ENCODE peak calls at places on chromosomes 1 and 21, in five cellular contexts. R, X, D, J and V are unnamed samples.
A peak's percentile ranks its signal among the peaks of the same experiment; 100 is the strongest.

GRCh38 chr21:42784276-42784675 is 95.1 kb downstream of the WDR4 start:
- DNase-seq in X (no peak), D (no peak), J (no peak), R (no peak), V (no peak)

GRCh38 chr21:40054403-40054802 is 187.2 kb downstream of the PCP4 start:
- DNase-seq in D (no peak), X (no peak), J (no peak), R (no peak), V (no peak)

GRCh38 chr1:17661546-17662157 is 93.5 kb upstream of the ACTL8 start:
- DNase-seq in J (peak; percentile 30), X (peak; percentile 34), D (no peak), R (no peak), V (peak; percentile 25)

GRCh38 chr1:8169364-8170058 is 143.4 kb upstream of the ERRFI1 start:
- DNase-seq in D (peak; percentile 32), J (peak; percentile 92), R (no peak), X (peak; percentile 92), V (peak; percentile 24)

GRCh38 chr21:42225042-42225441 is 6.1 kb downstream of the ABCG1 start:
- DNase-seq in J (no peak), D (no peak), X (no peak), R (no peak), V (no peak)

GRCh38 chr1:10791117-10791951 is 5.1 kb downstream of the CASZ1 start:
- DNase-seq in J (no peak), D (no peak), R (no peak), X (no peak), V (no peak)

GRCh38 chr1:55724551-55725325 is 509.6 kb upstream of the USP24 start:
- DNase-seq in X (peak; percentile 97), D (no peak), J (peak; percentile 97), R (no peak), V (no peak)

GRCh38 chr1:117180571-117180970 is 30.2 kb downstream of the VTCN1 start:
- DNase-seq in X (no peak), D (no peak), J (no peak), R (no peak), V (no peak)

GRCh38 chr1:55718758-55719671 is 503.9 kb upstream of the USP24 start:
- DNase-seq in J (peak; percentile 100), R (no peak), X (peak; percentile 100), D (no peak), V (no peak)

GRCh38 chr21:16978309-16978895 is 534.4 kb upstream of the CXADR start:
- DNase-seq in J (no peak), X (no peak), D (no peak), R (no peak), V (no peak)

GRCh38 chr1:44655609-44656008 is 18.7 kb downstream of the TMEM53 start:
- DNase-seq in D (no peak), X (peak; percentile 11), R (no peak), J (no peak), V (no peak)

GRCh38 chr1:19610282-19610978 is 33.7 kb upstream of the NBL1 start:
- DNase-seq in J (no peak), X (peak; percentile 20), D (no peak), R (no peak), V (no peak)

GRCh38 chr21:31918250-31918775 is 45.5 kb downstream of the HUNK start:
- DNase-seq in R (no peak), J (no peak), X (no peak), D (no peak), V (no peak)

GRCh38 chr1:213070399-213070798 is 19.4 kb downstream of the RPS6KC1 start:
- DNase-seq in X (peak; percentile 69), R (peak; percentile 38), J (peak; percentile 61), D (no peak), V (no peak)

GRCh38 chr1:10341062-10341600 is 57.7 kb upstream of the PGD start:
- DNase-seq in X (no peak), J (no peak), D (no peak), R (no peak), V (no peak)

GRCh38 chr1:96445296-96445695 is 276.3 kb upstream of the PTBP2 start:
- DNase-seq in J (no peak), D (no peak), X (peak; percentile 12), R (no peak), V (no peak)

GRCh38 chr1:1087351-1088035 is 13.4 kb upstream of the RNF223 start:
- DNase-seq in X (no peak), J (no peak), R (no peak), D (no peak), V (no peak)

GRCh38 chr1:96238426-96238825 is 483.2 kb upstream of the PTBP2 start:
- DNase-seq in X (peak; percentile 34), J (peak; percentile 12), R (no peak), D (no peak), V (no peak)

GRCh38 chr1:22826630-22827580 is 116.3 kb downstream of the EPHB2 start:
- DNase-seq in X (no peak), R (no peak), J (no peak), D (no peak), V (no peak)

GRCh38 chr1:233394860-233395717 is 67.6 kb downstream of the MAP3K21 start:
- DNase-seq in D (no peak), X (peak; percentile 58), J (peak; percentile 42), R (peak; percentile 17), V (peak; percentile 9)

GRCh38 chr1:84869750-84870149 is 23.3 kb downstream of the LPAR3 start:
- DNase-seq in J (peak; percentile 37), X (peak; percentile 76), D (no peak), R (no peak), V (no peak)

GRCh38 chr1:67166196-67166595 is at the start of gene IL23R:
- DNase-seq in J (no peak), D (no peak), X (no peak), R (no peak), V (no peak)

GRCh38 chr1:220966473-220966872 is 87.2 kb downstream of the HLX start:
- DNase-seq in D (no peak), R (no peak), J (no peak), X (no peak), V (no peak)

GRCh38 chr1:162701286-162701685 is 69.0 kb downstream of the DDR2 start:
- DNase-seq in R (no peak), D (no peak), J (no peak), X (no peak), V (no peak)